ENCODE peak calls at places on chromosomes 5 and 9, in seven cellular contexts. F, U, Z, J, S, L and M are unnamed samples.

GRCh38 chr5:16552666-16553343 is 64.0 kb downstream of the RETREG1 start:
- DNase-seq in F (no peak), U (peak), Z (peak), J (peak), S (peak), L (peak), M (peak)

GRCh38 chr9:134391319-134392231 is 65.3 kb downstream of the RXRA start:
- DNase-seq in F (peak), U (no peak), Z (no peak), J (no peak), S (no peak), L (no peak), M (no peak)

GRCh38 chr5:10306114-10306513 is 1.6 kb downstream of the CMBL start:
- DNase-seq in F (no peak), U (no peak), Z (no peak), J (no peak), S (no peak), L (no peak), M (no peak)

GRCh38 chr9:76218868-76219462 is 175.3 kb downstream of the RFK start:
- DNase-seq in F (no peak), U (no peak), Z (no peak), J (no peak), S (no peak), L (no peak), M (no peak)

GRCh38 chr5:59222687-59223511 is 640.0 kb downstream of the RAB3C start:
- DNase-seq in F (no peak), U (no peak), Z (no peak), J (no peak), S (no peak), L (no peak), M (peak)

GRCh38 chr5:157266286-157267007 is 524 bp downstream of the CYFIP2 start:
- DNase-seq in F (no peak), U (no peak), Z (no peak), J (no peak), S (no peak), L (no peak), M (peak)

GRCh38 chr5:122101636-122102285 is 23.7 kb upstream of the LOX start:
- DNase-seq in F (no peak), U (peak), Z (peak), J (peak), S (peak), L (no peak), M (peak)

GRCh38 chr5:108753877-108754276 is 6.2 kb downstream of the FER start:
- DNase-seq in F (no peak), U (no peak), Z (no peak), J (peak), S (no peak), L (no peak), M (no peak)

GRCh38 chr5:154176191-154176590 is 14.3 kb upstream of the GALNT10 start:
- DNase-seq in F (no peak), U (no peak), Z (no peak), J (no peak), S (no peak), L (no peak), M (peak)

GRCh38 chr5:71788794-71789193 is 69.7 kb downstream of the CARTPT start:
- DNase-seq in F (no peak), U (no peak), Z (no peak), J (no peak), S (no peak), L (no peak), M (no peak)

GRCh38 chr5:103258957-103259704 is 568 bp downstream of the MACIR start:
- DNase-seq in F (no peak), U (peak), Z (peak), J (no peak), S (peak), L (no peak), M (peak)

GRCh38 chr9:79542735-79543504 is 28.8 kb upstream of the TLE4 start:
- DNase-seq in F (no peak), U (no peak), Z (no peak), J (no peak), S (no peak), L (no peak), M (no peak)

GRCh38 chr9:130884542-130885421 is 11.8 kb downstream of the QRFP start:
- DNase-seq in F (no peak), U (no peak), Z (no peak), J (no peak), S (no peak), L (no peak), M (no peak)

GRCh38 chr5:172931001-172931536 is 28.2 kb upstream of the RPL26L1 start:
- DNase-seq in F (no peak), U (no peak), Z (no peak), J (no peak), S (no peak), L (no peak), M (no peak)

GRCh38 chr5:103793595-103794182 is 231.1 kb upstream of the NUDT12 start:
- DNase-seq in F (no peak), U (no peak), Z (no peak), J (no peak), S (no peak), L (no peak), M (no peak)

GRCh38 chr5:78677777-78678668 is 29.5 kb upstream of the LHFPL2 start:
- DNase-seq in F (peak), U (peak), Z (peak), J (peak), S (no peak), L (no peak), M (peak)

GRCh38 chr5:169591636-169592035 is 8.1 kb downstream of the SPDL1 start:
- DNase-seq in F (no peak), U (no peak), Z (no peak), J (no peak), S (no peak), L (no peak), M (no peak)

GRCh38 chr5:2008851-2009629 is 126.3 kb upstream of the IRX4 start:
- DNase-seq in F (no peak), U (no peak), Z (no peak), J (no peak), S (no peak), L (no peak), M (no peak)

GRCh38 chr9:5631021-5631420 is 2.1 kb downstream of the RIC1 start:
- DNase-seq in F (no peak), U (no peak), Z (no peak), J (no peak), S (peak), L (no peak), M (no peak)

GRCh38 chr9:21902112-21902511 is 92.1 kb downstream of the CDKN2A start:
- DNase-seq in F (no peak), U (no peak), Z (no peak), J (no peak), S (no peak), L (no peak), M (no peak)

GRCh38 chr5:106094128-106094726 is 1576.5 kb downstream of the EFNA5 start:
- DNase-seq in F (peak), U (no peak), Z (peak), J (no peak), S (no peak), L (no peak), M (peak)

GRCh38 chr5:96324708-96325107 is 108.3 kb downstream of the PCSK1 start:
- DNase-seq in F (no peak), U (no peak), Z (no peak), J (peak), S (peak), L (no peak), M (peak)

GRCh38 chr9:92637886-92638620 is 31.9 kb downstream of the IPPK start:
- DNase-seq in F (no peak), U (no peak), Z (no peak), J (no peak), S (no peak), L (no peak), M (no peak)

GRCh38 chr5:81852277-81853004 is 101.5 kb upstream of the SSBP2 start:
- DNase-seq in F (no peak), U (peak), Z (peak), J (peak), S (no peak), L (no peak), M (peak)

GRCh38 chr9:13817754-13818278 is 496.1 kb downstream of the NFIB start:
- DNase-seq in F (no peak), U (no peak), Z (no peak), J (no peak), S (no peak), L (no peak), M (no peak)

GRCh38 chr9:113463418-113464285 is at the start of gene RGS3:
- DNase-seq in F (no peak), U (no peak), Z (no peak), J (peak), S (peak), L (peak), M (peak)

GRCh38 chr5:40409600-40409999 is 270.1 kb upstream of the PTGER4 start:
- DNase-seq in F (no peak), U (no peak), Z (no peak), J (no peak), S (no peak), L (no peak), M (no peak)

GRCh38 chr9:70654144-70654543 is 239.7 kb upstream of the KLF9 start:
- DNase-seq in F (no peak), U (no peak), Z (no peak), J (no peak), S (no peak), L (no peak), M (no peak)

GRCh38 chr5:143145388-143145787 is 258.1 kb downstream of the NR3C1 start:
- DNase-seq in F (no peak), U (no peak), Z (no peak), J (no peak), S (no peak), L (no peak), M (no peak)

GRCh38 chr5:171965740-171966139 is 40.7 kb downstream of the FBXW11 start:
- DNase-seq in F (no peak), U (no peak), Z (no peak), J (no peak), S (no peak), L (no peak), M (no peak)

GRCh38 chr9:127132921-127133647 is 10.6 kb upstream of the ANGPTL2 start:
- DNase-seq in F (no peak), U (no peak), Z (no peak), J (no peak), S (no peak), L (no peak), M (no peak)

GRCh38 chr9:14349818-14350333 is 35.9 kb upstream of the NFIB start:
- DNase-seq in F (no peak), U (no peak), Z (no peak), J (no peak), S (no peak), L (no peak), M (no peak)

GRCh38 chr5:659496-660263 is 33.5 kb downstream of the TPPP start:
- DNase-seq in F (no peak), U (no peak), Z (no peak), J (no peak), S (no peak), L (no peak), M (no peak)

GRCh38 chr5:158720316-158720715 is 379.4 kb downstream of the EBF1 start:
- DNase-seq in F (no peak), U (no peak), Z (no peak), J (no peak), S (no peak), L (no peak), M (no peak)

DNA sequence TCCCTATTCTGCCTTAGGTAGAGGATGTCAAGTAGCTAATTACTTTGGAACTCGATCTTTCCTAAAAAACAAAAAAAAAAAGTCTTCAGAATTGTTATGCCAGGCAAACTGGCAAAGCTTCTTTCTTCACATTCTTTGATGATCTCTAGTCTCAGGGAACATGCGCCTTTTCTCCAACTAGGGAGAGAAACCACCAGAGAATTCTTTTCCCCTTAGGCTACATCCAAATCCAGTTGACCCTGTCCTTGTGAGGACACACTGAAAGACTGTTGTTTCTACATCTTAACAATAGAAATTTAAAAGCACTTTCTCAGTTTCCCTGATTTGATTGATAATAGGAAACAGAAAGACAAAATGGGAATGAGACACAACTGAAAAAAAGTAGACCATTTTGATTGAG is 94.7 kb upstream of the ITGA2 start:
- DNase-seq in F (no peak), U (no peak), Z (no peak), J (no peak), S (no peak), L (no peak), M (peak)
- TF ChIP-seq JUND in F (no peak), U (no peak), Z (no peak), J (no peak), S (no peak), L (no peak), M (no peak)

GRCh38 chr5:141680751-141681201 is 1.3 kb downstream of the ARAP3 start:
- DNase-seq in F (no peak), U (peak), Z (peak), J (no peak), S (peak), L (peak), M (no peak)
- TF ChIP-seq JUND in F (no peak), U (no peak), Z (no peak), J (no peak), S (no peak), L (no peak), M (no peak)

GRCh38 chr5:177332896-177333260 is 18.6 kb downstream of the LMAN2 start:
- DNase-seq in F (no peak), U (no peak), Z (no peak), J (no peak), S (no peak), L (no peak), M (no peak)
- TF ChIP-seq JUND in F (no peak), U (no peak), Z (no peak), J (no peak), S (no peak), L (no peak), M (no peak)

DNA sequence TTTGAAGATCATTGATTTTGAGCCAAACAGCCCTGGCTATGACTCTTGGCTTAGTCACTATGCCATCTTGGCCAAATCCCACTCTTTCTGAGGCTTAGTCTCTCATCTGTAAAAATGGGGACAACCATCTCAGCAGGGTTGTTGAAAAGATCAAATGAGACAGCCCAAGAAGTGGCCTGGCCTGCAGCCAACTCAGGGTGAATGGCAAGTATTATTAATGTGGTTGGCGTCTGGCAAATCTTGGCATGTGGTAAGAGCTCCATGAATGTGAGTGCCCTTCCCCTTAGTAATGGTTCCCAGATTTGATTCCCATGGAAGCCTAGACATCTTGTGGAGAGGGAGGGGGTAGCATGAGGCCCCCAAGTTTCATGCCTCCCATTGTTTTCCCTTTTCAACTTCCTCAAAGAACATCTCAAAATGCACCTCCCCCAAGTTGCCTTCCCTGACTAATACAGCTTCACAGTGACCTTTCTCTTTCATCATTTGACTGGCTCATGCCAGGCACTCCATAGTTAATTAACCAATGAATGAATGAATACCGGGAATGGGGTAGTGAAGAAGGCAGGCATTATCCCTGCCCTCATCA is 11.8 kb upstream of the TGFBI start:
- DNase-seq in F (no peak), U (no peak), Z (no peak), J (peak), S (no peak), L (no peak), M (no peak)
- TF ChIP-seq JUND in F (no peak), U (no peak), Z (peak), J (peak), S (no peak), L (no peak), M (no peak)

GRCh38 chr5:94467560-94468504 is 150.6 kb downstream of the KIAA0825 start:
- DNase-seq in F (no peak), U (no peak), Z (no peak), J (no peak), S (no peak), L (no peak), M (no peak)
- TF ChIP-seq JUND in F (no peak), U (no peak), Z (no peak), J (no peak), S (no peak), L (no peak), M (no peak)

DNA sequence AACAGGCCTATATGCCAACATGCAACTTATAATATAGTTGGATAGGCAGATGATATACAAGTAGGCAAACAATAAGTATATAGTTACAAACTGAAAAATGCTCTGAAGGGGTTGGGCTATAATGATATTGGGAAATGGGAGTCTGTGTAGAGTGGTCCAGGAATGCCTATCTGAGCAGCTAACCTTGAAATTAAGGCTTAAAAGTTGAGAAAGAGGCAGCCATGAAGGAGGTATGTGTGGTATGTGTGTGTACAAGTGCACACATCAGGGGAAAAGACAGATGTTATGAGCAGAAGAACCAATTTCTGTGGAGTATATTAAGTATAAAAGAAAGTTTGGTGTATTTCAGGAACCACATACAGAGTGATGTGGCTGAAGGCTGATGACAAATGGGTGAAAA is 154.9 kb upstream of the PAPPA start:
- DNase-seq in F (no peak), U (no peak), Z (no peak), J (no peak), S (no peak), L (no peak), M (no peak)
- TF ChIP-seq JUND in F (no peak), U (no peak), Z (no peak), J (no peak), S (no peak), L (no peak), M (no peak)